ENCODE peak calls at places on chromosome 3, in five cellular contexts. One of them, this sample, is unnamed.

GRCh38 chr3:48504051-48504946 is at the start of gene SHISA5:
- DNase-seq in GM13976: peak
- DNase-seq in head of caudate nucleus: peak
- DNase-seq in SK-MEL-5: peak
- DNase-seq in smooth muscle cell of the brain vasculature: no peak
- DNase-seq in this sample: no peak

GRCh38 chr3:125668804-125669203 is 73.5 kb upstream of the OSBPL11 start:
- DNase-seq in GM13976: no peak
- DNase-seq in head of caudate nucleus: no peak
- DNase-seq in SK-MEL-5: no peak
- DNase-seq in smooth muscle cell of the brain vasculature: no peak
- DNase-seq in this sample: no peak

GRCh38 chr3:156816794-156817741 is 9.1 kb upstream of the LEKR1 start:
- DNase-seq in SK-MEL-5: peak
- DNase-seq in smooth muscle cell of the brain vasculature: no peak
- DNase-seq in head of caudate nucleus: peak
- DNase-seq in GM13976: peak
- DNase-seq in this sample: no peak

GRCh38 chr3:90132220-90132619 is 1024.8 kb downstream of the EPHA3 start:
- DNase-seq in head of caudate nucleus: no peak
- DNase-seq in smooth muscle cell of the brain vasculature: peak
- DNase-seq in SK-MEL-5: no peak
- DNase-seq in GM13976: no peak
- DNase-seq in this sample: peak

GRCh38 chr3:116951610-116952009 is 242.0 kb downstream of the TUSC7 start:
- DNase-seq in SK-MEL-5: no peak
- DNase-seq in smooth muscle cell of the brain vasculature: no peak
- DNase-seq in GM13976: no peak
- DNase-seq in head of caudate nucleus: no peak
- DNase-seq in this sample: no peak

GRCh38 chr3:9769426-9770275 is at the start of gene CAMK1:
- DNase-seq in GM13976: peak
- DNase-seq in head of caudate nucleus: peak
- DNase-seq in SK-MEL-5: no peak
- DNase-seq in smooth muscle cell of the brain vasculature: no peak
- DNase-seq in this sample: no peak

GRCh38 chr3:14057701-14058100 is 67.0 kb downstream of the CHCHD4 start:
- DNase-seq in SK-MEL-5: no peak
- DNase-seq in head of caudate nucleus: no peak
- DNase-seq in smooth muscle cell of the brain vasculature: no peak
- DNase-seq in GM13976: no peak
- DNase-seq in this sample: no peak

GRCh38 chr3:105647047-105647446 is 221.8 kb downstream of the CBLB start:
- DNase-seq in head of caudate nucleus: no peak
- DNase-seq in smooth muscle cell of the brain vasculature: peak
- DNase-seq in GM13976: no peak
- DNase-seq in SK-MEL-5: peak
- DNase-seq in this sample: peak

GRCh38 chr3:185585523-185585861 is 603 bp upstream of the SENP2 start:
- DNase-seq in GM13976: no peak
- DNase-seq in smooth muscle cell of the brain vasculature: no peak
- DNase-seq in SK-MEL-5: no peak
- DNase-seq in head of caudate nucleus: peak
- DNase-seq in this sample: no peak

GRCh38 chr3:29758108-29759020 is 477.5 kb downstream of the RBMS3 start:
- DNase-seq in smooth muscle cell of the brain vasculature: no peak
- DNase-seq in SK-MEL-5: no peak
- DNase-seq in head of caudate nucleus: no peak
- DNase-seq in GM13976: no peak
- DNase-seq in this sample: no peak

GRCh38 chr3:139574026-139574947 is 34.7 kb upstream of the RBP1 start:
- DNase-seq in head of caudate nucleus: peak
- DNase-seq in GM13976: no peak
- DNase-seq in smooth muscle cell of the brain vasculature: no peak
- DNase-seq in SK-MEL-5: no peak
- DNase-seq in this sample: no peak

GRCh38 chr3:37129871-37130270 is 44.5 kb downstream of the LRRFIP2 start:
- DNase-seq in GM13976: no peak
- DNase-seq in smooth muscle cell of the brain vasculature: no peak
- DNase-seq in SK-MEL-5: no peak
- DNase-seq in head of caudate nucleus: no peak
- DNase-seq in this sample: no peak

GRCh38 chr3:197317250-197317963 is 19.0 kb upstream of the DLG1 start:
- DNase-seq in SK-MEL-5: peak
- DNase-seq in smooth muscle cell of the brain vasculature: no peak
- DNase-seq in head of caudate nucleus: no peak
- DNase-seq in GM13976: no peak
- DNase-seq in this sample: no peak

GRCh38 chr3:62546266-62546665 is 172.9 kb upstream of the FEZF2 start:
- DNase-seq in smooth muscle cell of the brain vasculature: no peak
- DNase-seq in GM13976: no peak
- DNase-seq in head of caudate nucleus: no peak
- DNase-seq in SK-MEL-5: no peak
- DNase-seq in this sample: no peak

GRCh38 chr3:184380627-184381260 is 890 bp downstream of the CHRD start:
- DNase-seq in SK-MEL-5: no peak
- DNase-seq in smooth muscle cell of the brain vasculature: no peak
- DNase-seq in GM13976: peak
- DNase-seq in head of caudate nucleus: no peak
- DNase-seq in this sample: no peak

GRCh38 chr3:169811606-169812123 is 1.0 kb upstream of the LRRIQ4 start:
- DNase-seq in SK-MEL-5: peak
- DNase-seq in head of caudate nucleus: peak
- DNase-seq in smooth muscle cell of the brain vasculature: peak
- DNase-seq in GM13976: no peak
- DNase-seq in this sample: peak

GRCh38 chr3:141231923-141232861 is 567 bp downstream of the PXYLP1 start:
- DNase-seq in smooth muscle cell of the brain vasculature: no peak
- DNase-seq in head of caudate nucleus: peak
- DNase-seq in SK-MEL-5: no peak
- DNase-seq in GM13976: peak
- DNase-seq in this sample: no peak

GRCh38 chr3:124364230-124365022 is 365.8 kb upstream of the UMPS start:
- DNase-seq in GM13976: no peak
- DNase-seq in head of caudate nucleus: no peak
- DNase-seq in SK-MEL-5: no peak
- DNase-seq in smooth muscle cell of the brain vasculature: no peak
- DNase-seq in this sample: no peak

GRCh38 chr3:170614214-170614966 is 28.5 kb upstream of the SLC7A14 start:
- DNase-seq in GM13976: no peak
- DNase-seq in smooth muscle cell of the brain vasculature: no peak
- DNase-seq in head of caudate nucleus: peak
- DNase-seq in SK-MEL-5: no peak
- DNase-seq in this sample: no peak

GRCh38 chr3:50342818-50343633 is 2.4 kb upstream of the RASSF1 start:
- DNase-seq in smooth muscle cell of the brain vasculature: no peak
- DNase-seq in head of caudate nucleus: no peak
- DNase-seq in SK-MEL-5: no peak
- DNase-seq in GM13976: no peak
- DNase-seq in this sample: no peak

GRCh38 chr3:114409291-114409690 is 115.5 kb downstream of the TIGIT start:
- DNase-seq in SK-MEL-5: no peak
- DNase-seq in smooth muscle cell of the brain vasculature: no peak
- DNase-seq in GM13976: no peak
- DNase-seq in head of caudate nucleus: no peak
- DNase-seq in this sample: no peak

GRCh38 chr3:152977356-152977755 is 142.4 kb downstream of the P2RY1 start:
- DNase-seq in head of caudate nucleus: no peak
- DNase-seq in GM13976: no peak
- DNase-seq in SK-MEL-5: no peak
- DNase-seq in smooth muscle cell of the brain vasculature: no peak
- DNase-seq in this sample: no peak